ENCODE peak calls at places on chromosomes 5 and 9, in four cellular contexts. O, A, H and W are unnamed samples.

GRCh38 chr9:81759680-81760215 is 70.4 kb upstream of the TLE1 start:
- DNase-seq in O (no peak), A (no peak), H (no peak), W (no peak)

GRCh38 chr9:89759563-89759962 is 154.8 kb downstream of the GADD45G start:
- DNase-seq in O (no peak), A (no peak), H (no peak), W (no peak)

GRCh38 chr9:136856541-136857141 is 4.5 kb downstream of the MAMDC4 start:
- DNase-seq in O (no peak), A (no peak), H (no peak), W (no peak)

GRCh38 chr5:135232958-135233357 is 166.1 kb downstream of the MACROH2A1 start:
- DNase-seq in O (no peak), A (peak), H (no peak), W (no peak)

GRCh38 chr9:2704504-2704903 is 12.8 kb upstream of the KCNV2 start:
- DNase-seq in O (no peak), A (no peak), H (peak), W (no peak)

GRCh38 chr9:35481347-35481975 is 8.4 kb upstream of the RUSC2 start:
- DNase-seq in O (peak), A (no peak), H (peak), W (peak)

GRCh38 chr9:92187989-92188714 is 72.9 kb upstream of the SPTLC1 start:
- DNase-seq in O (no peak), A (no peak), H (no peak), W (no peak)

GRCh38 chr5:111968459-111968858 is 211.5 kb upstream of the NREP start:
- DNase-seq in O (no peak), A (no peak), H (no peak), W (no peak)

GRCh38 chr9:29556317-29556716 is 1983.0 kb upstream of the C9orf72 start:
- DNase-seq in O (no peak), A (no peak), H (peak), W (no peak)

GRCh38 chr9:121699271-121700164 is 48.1 kb downstream of the DAB2IP start:
- DNase-seq in O (peak), A (no peak), H (peak), W (peak)

GRCh38 chr9:113620016-113620376 is 156.5 kb downstream of the RGS3 start:
- DNase-seq in O (no peak), A (no peak), H (no peak), W (no peak)

GRCh38 chr9:92745236-92745790 is 19.3 kb downstream of the BICD2 start:
- DNase-seq in O (no peak), A (no peak), H (no peak), W (no peak)

GRCh38 chr9:23695572-23695971 is 130.5 kb downstream of the ELAVL2 start:
- DNase-seq in O (no peak), A (no peak), H (no peak), W (no peak)

GRCh38 chr5:124651663-124652513 is 94.6 kb downstream of the ZNF608 start:
- DNase-seq in O (peak), A (peak), H (peak), W (peak)

GRCh38 chr9:18245911-18246310 is 228.0 kb upstream of the ADAMTSL1 start:
- DNase-seq in O (no peak), A (no peak), H (no peak), W (no peak)

GRCh38 chr5:148840531-148840930 is 14.1 kb downstream of the ADRB2 start:
- DNase-seq in O (no peak), A (no peak), H (no peak), W (no peak)

GRCh38 chr5:177350776-177351391 is 584 bp downstream of the LMAN2 start:
- DNase-seq in O (no peak), A (no peak), H (no peak), W (no peak)

GRCh38 chr9:95822583-95823431 is 52.7 kb upstream of the ERCC6L2 start:
- DNase-seq in O (no peak), A (no peak), H (no peak), W (no peak)

GRCh38 chr9:137032893-137033292 is 1.0 kb upstream of the FUT7 start:
- DNase-seq in O (no peak), A (no peak), H (peak), W (no peak)

GRCh38 chr5:149600932-149601331 is 19.6 kb downstream of the ARHGEF37 start:
- DNase-seq in O (no peak), A (no peak), H (no peak), W (no peak)